ENCODE peak calls at places on chromosomes 13 and 19, in four cellular contexts. U is HepG2, D is A549, Q is transverse colon. N is an unnamed sample.

GRCh38 chr19:3366104-3366760 is at the start of gene NFIC:
- DNase-seq in Q (peak), U (no peak), D (no peak), N (peak)

GRCh38 chr19:46067691-46068090 is 26.9 kb upstream of the IGFL4 start:
- DNase-seq in U (no peak), Q (no peak), D (no peak), N (no peak)

GRCh38 chr13:78993792-78994191 is 334.8 kb upstream of the OBI1 start:
- DNase-seq in Q (no peak), D (no peak), U (no peak), N (no peak)

GRCh38 chr19:45817010-45817724 is 2.1 kb upstream of the RSPH6A start:
- DNase-seq in U (peak), D (peak), Q (peak), N (peak)

GRCh38 chr13:88000239-88000638 is 329.1 kb downstream of the SLITRK5 start:
- DNase-seq in U (no peak), Q (no peak), D (no peak), N (no peak)

GRCh38 chr19:35311901-35312665 is 16.9 kb upstream of the CD22 start:
- DNase-seq in U (no peak), Q (no peak), D (no peak), N (peak)

GRCh38 chr19:39502640-39503417 is 4.1 kb downstream of the DLL3 start:
- DNase-seq in U (peak), D (peak), Q (peak), N (peak)

GRCh38 chr13:84630486-84630885 is 748.2 kb upstream of the SLITRK1 start:
- DNase-seq in U (no peak), D (no peak), Q (no peak), N (no peak)

GRCh38 chr13:44465318-44465717 is 91.7 kb downstream of the SERP2 start:
- DNase-seq in Q (no peak), D (no peak), U (no peak), N (no peak)

GRCh38 chr19:31518216-31518615 is 169.0 kb upstream of the TSHZ3 start:
- DNase-seq in Q (no peak), D (no peak), U (no peak), N (no peak)

GRCh38 chr13:24745861-24746617 is 17.9 kb upstream of the RNF17 start:
- DNase-seq in U (no peak), D (no peak), Q (no peak), N (no peak)

GRCh38 chr13:59277106-59277505 is 886.6 kb downstream of the DIAPH3 start:
- DNase-seq in Q (no peak), D (no peak), U (no peak), N (no peak)

GRCh38 chr19:10690351-10690781 is 10.9 kb upstream of the QTRT1 start:
- DNase-seq in U (no peak), Q (no peak), D (no peak), N (no peak)

GRCh38 chr19:10691178-10691881 is 9.9 kb upstream of the QTRT1 start:
- DNase-seq in D (no peak), Q (no peak), U (no peak), N (no peak)

GRCh38 chr19:10694706-10695105 is 6.5 kb upstream of the QTRT1 start:
- DNase-seq in D (no peak), U (no peak), Q (no peak), N (no peak)

GRCh38 chr19:10691883-10692282 is 9.4 kb upstream of the QTRT1 start:
- DNase-seq in D (no peak), Q (no peak), U (no peak), N (no peak)

DNA sequence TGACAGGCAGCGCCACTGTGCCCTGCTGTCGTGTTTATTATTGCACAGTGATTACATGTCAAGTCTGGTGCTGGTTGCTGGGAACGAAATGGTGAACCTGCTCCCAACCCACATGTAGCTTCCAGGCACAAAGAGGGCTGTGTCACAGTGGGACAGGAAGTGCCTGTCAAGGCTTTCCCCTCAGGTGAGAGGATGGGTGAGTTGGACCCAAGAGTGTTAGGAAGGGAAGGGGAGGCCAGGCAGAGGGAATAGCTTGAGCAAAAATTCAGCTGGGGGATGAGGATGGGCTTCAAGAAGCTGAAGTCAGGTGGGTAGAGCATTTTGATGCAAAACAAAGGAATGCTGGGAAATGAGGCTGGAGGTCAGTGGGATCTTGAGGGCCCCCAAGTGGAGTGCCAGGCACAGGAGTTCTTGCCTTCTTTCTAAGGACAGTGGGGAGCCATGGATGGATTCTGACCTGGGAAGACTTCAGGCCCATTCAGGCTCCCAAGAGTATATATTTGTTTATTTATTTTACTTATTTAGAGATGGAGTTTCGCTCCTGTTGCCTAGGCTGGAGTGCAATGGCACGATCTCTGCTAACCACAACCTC is 8.5 kb upstream of the QTRT1 start:
- DNase-seq in Q (no peak), D (no peak), U (no peak), N (no peak)
- TF ChIP-seq POLR2A in Q (no peak), D (no peak), U (no peak), N (no peak)

DNA sequence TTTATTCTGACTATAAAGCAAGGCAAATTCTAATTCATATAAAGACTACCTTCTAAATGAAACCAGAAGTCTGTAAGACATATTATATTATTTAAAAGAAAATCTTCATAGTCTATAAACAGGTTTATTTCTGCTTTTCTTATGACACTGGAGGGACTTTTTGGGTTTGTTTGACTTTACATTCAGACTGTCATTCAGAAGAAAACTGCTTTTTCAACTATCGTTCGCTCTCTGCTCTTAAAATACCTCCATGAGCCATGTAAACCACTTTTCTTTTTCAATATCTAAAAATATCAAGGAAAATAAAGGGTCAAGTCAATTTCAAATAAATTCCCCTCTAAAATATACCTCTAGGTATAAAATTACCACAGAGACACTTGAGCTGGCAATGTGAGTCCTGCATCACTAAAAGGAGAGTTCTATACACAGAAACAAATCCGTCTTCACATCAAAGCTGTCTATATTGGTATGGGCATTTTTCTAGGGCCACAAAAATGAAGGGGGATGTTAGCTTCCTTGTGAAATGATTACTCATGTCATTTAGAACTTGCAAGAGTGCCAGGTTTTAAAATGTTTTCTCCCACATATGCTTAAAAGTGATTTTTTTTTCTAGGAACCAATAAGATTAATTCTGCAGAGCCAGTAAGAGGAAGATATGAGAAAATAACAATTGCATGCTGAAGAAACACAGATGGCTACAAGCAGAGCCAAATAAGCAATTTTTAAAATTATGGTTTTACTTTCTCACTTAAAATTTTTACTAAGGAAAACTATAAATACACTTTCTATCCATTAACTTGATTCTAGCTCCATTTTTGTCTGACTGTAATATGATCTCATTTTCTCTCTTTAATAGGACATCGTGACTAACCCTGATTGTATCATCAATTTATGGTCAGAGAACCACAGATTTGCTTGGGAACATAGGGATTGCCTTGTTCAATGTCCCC is 181.8 kb downstream of the TBC1D4 start:
- DNase-seq in U (no peak), Q (no peak), D (no peak), N (no peak)
- TF ChIP-seq EP300 in U (no peak), Q (no peak), D (no peak), N (no peak)

GRCh38 chr19:10116866-10117616 is 2.7 kb downstream of the EIF3G start:
- DNase-seq in D (no peak), U (no peak), Q (no peak), N (no peak)

GRCh38 chr19:10113964-10114650 is 2.6 kb downstream of the P2RY11 start:
- DNase-seq in Q (no peak), U (no peak), D (no peak), N (no peak)

GRCh38 chr19:10116085-10116865 is 3.4 kb downstream of the EIF3G start:
- DNase-seq in Q (no peak), D (no peak), U (no peak), N (no peak)

GRCh38 chr19:10114651-10115391 is 3.3 kb downstream of the P2RY11 start:
- DNase-seq in Q (no peak), U (no peak), D (no peak), N (no peak)

GRCh38 chr19:10115392-10116084 is 4.0 kb downstream of the P2RY11 start:
- DNase-seq in Q (no peak), D (no peak), U (no peak), N (no peak)
- TF ChIP-seq CTCF in Q (no peak), D (no peak), U (no peak), N (no peak)

GRCh38 chr19:11434703-11435056 is 241 bp downstream of the ODAD3 start:
- DNase-seq in U (no peak), D (peak), Q (no peak), N (no peak)

GRCh38 chr19:11435833-11436313 is 438 bp downstream of the PRKCSH start:
- DNase-seq in U (no peak), Q (peak), D (no peak), N (no peak)

GRCh38 chr19:11437955-11438354 is 2.5 kb downstream of the PRKCSH start:
- DNase-seq in D (no peak), Q (peak), U (no peak), N (no peak)

DNA sequence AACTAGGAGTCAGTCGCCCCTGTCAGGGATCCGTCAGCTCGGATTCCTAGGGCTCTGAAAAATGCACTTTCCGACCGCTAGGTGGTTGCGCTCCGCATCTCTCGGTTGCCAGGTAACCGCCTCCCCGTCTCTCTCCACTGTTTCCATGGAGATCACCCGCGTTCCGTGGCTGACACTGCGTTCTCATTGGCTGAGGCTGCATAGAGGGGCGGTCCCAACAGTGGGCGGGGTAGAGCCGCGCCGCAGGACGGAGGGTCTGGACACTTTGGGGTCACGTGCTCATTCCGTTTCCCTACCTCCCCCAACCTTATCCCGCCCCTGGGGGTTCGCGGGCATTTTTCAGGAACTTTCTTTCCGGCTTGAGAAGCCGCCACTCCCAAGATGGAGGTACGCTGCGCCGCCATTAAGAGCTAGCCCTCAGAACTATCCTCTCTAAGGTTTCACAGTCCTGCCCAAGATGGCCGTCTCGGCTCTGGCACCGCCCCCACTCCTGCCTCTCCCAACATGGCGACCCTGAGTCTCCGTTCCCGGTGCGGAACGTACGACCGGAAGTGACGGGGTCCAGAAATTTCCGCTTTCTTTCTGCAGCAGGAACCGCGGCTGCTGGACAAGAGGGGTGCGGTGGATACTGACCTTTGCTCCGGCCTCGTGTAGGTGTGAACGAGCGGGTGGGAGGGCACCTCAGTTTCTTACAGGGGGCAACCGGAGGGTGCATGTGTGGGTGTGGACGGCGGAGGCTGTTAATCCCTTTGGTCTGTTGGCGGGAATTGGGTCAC is at the start of the genes ODAD3 and PRKCSH:
- DNase-seq in Q (peak), D (peak), U (peak), N (peak)
- TF ChIP-seq POLR2A in Q (peak), D (peak), U (peak), N (no peak)